ENCODE peak calls at places on chromosomes 6 and 20, in eight cellular contexts. V is myocyte, U is endothelial cell of umbilical vein, R is breast epithelium, C is psoas muscle, A is kidney, B is PC-3, S is Ammon's horn. W is an unnamed sample.

GRCh38 chr6:25612666-25613065 is 39.3 kb upstream of the SCGN start:
- DNase-seq in R (no peak), S (no peak), A (no peak), U (no peak), B (no peak), C (no peak), V (no peak), W (no peak)

GRCh38 chr6:11675610-11676009 is 103.0 kb downstream of the ADTRP start:
- DNase-seq in R (no peak), S (peak; percentile 9), A (no peak), C (no peak), B (peak; percentile 28), V (no peak), U (no peak), W (peak; percentile 43)

GRCh38 chr20:50029697-50030428 is 47.1 kb downstream of the SNAI1 start:
- DNase-seq in A (peak; percentile 90), R (no peak), V (peak; percentile 89), C (peak; percentile 77), B (peak; percentile 83), U (peak; percentile 93), S (no peak), W (no peak)

GRCh38 chr6:41442800-41443501 is 103.2 kb upstream of the FOXP4 start:
- DNase-seq in S (no peak), B (no peak), C (peak; percentile 63), R (peak; percentile 38), V (no peak), U (no peak), A (peak; percentile 95), W (no peak)

GRCh38 chr6:71544906-71545305 is 256.3 kb downstream of the OGFRL1 start:
- DNase-seq in S (no peak), C (no peak), V (no peak), B (no peak), U (no peak), A (no peak), R (no peak), W (no peak)

GRCh38 chr6:91716361-91716760 is 1129.5 kb upstream of the MAP3K7 start:
- DNase-seq in A (no peak), S (no peak), C (no peak), U (no peak), R (no peak), V (no peak), B (peak; percentile 9), W (no peak)

GRCh38 chr6:127422791-127423190 is 36.4 kb downstream of the KIAA0408 start:
- DNase-seq in U (no peak), A (no peak), V (no peak), S (no peak), C (no peak), R (no peak), B (no peak), W (no peak)

GRCh38 chr6:75604294-75604693 is 2.6 kb downstream of the SENP6 start:
- DNase-seq in V (no peak), R (no peak), B (no peak), U (no peak), C (no peak), S (no peak), A (no peak), W (no peak)

GRCh38 chr6:14638932-14639875 is 521.6 kb downstream of the CD83 start:
- DNase-seq in B (peak; percentile 52), V (peak; percentile 78), S (peak; percentile 13), U (no peak), C (peak; percentile 34), A (no peak), R (peak; percentile 22), W (peak; percentile 70)

GRCh38 chr6:81814365-81815109 is 62.1 kb upstream of the TENT5A start:
- DNase-seq in S (no peak), R (no peak), U (no peak), A (no peak), V (peak; percentile 52), B (peak; percentile 51), C (no peak), W (no peak)

GRCh38 chr6:142008776-142009175 is 123.9 kb upstream of the GJE1 start:
- DNase-seq in C (no peak), V (no peak), R (no peak), B (no peak), U (no peak), S (no peak), A (no peak), W (no peak)

GRCh38 chr20:45998761-45999160 is 9.9 kb upstream of the MMP9 start:
- DNase-seq in U (no peak), R (no peak), V (no peak), C (no peak), B (no peak), A (peak; percentile 31), S (peak; percentile 69), W (no peak)

GRCh38 chr6:21593927-21594421 is 423 bp downstream of the SOX4 start:
- DNase-seq in A (no peak), B (no peak), C (no peak), R (peak; percentile 28), V (peak; percentile 69), S (peak; percentile 41), U (no peak), W (peak; percentile 61)

GRCh38 chr6:37705239-37706051 is 7.8 kb upstream of the MDGA1 start:
- DNase-seq in A (peak; percentile 88), C (peak; percentile 83), B (peak; percentile 53), V (peak; percentile 90), U (peak; percentile 82), S (peak; percentile 87), R (peak; percentile 55), W (peak; percentile 44)

GRCh38 chr20:32507998-32508774 is 76.9 kb downstream of the NOL4L start:
- DNase-seq in V (no peak), B (no peak), U (no peak), S (no peak), R (no peak), A (peak; percentile 22), C (no peak), W (peak; percentile 33)

GRCh38 chr6:54846243-54846856 is at the start of gene FAM83B:
- DNase-seq in B (no peak), U (no peak), C (peak; percentile 17), V (no peak), R (peak; percentile 82), A (peak; percentile 93), S (no peak), W (peak; percentile 94)

GRCh38 chr6:142361765-142362540 is 60.1 kb downstream of the ADGRG6 start:
- DNase-seq in U (peak; percentile 73), C (no peak), B (no peak), V (no peak), S (no peak), R (no peak), A (no peak), W (no peak)